ENCODE peak calls at places on chromosomes 2 and 18, in six cellular contexts. R, B, J, Z, X and G are unnamed samples.

GRCh38 chr2:72698300-72698699 is 127.5 kb downstream of the EXOC6B start:
- DNase-seq in B (no peak), J (no peak), X (no peak), R (no peak), Z (no peak), G (no peak)

GRCh38 chr18:6851480-6851879 is 122.0 kb downstream of the ARHGAP28 start:
- DNase-seq in X (no peak), R (no peak), Z (no peak), J (no peak), B (no peak), G (no peak)

GRCh38 chr2:238716171-238716570 is 131.7 kb upstream of the TWIST2 start:
- DNase-seq in X (no peak), R (no peak), B (no peak), Z (no peak), J (no peak), G (no peak)

GRCh38 chr2:214126135-214126534 is 284.7 kb upstream of the VWC2L start:
- DNase-seq in Z (no peak), R (no peak), B (peak), X (no peak), J (no peak), G (no peak)

GRCh38 chr2:229732897-229733296 is 18.5 kb upstream of the DNER start:
- DNase-seq in X (no peak), J (no peak), Z (no peak), R (no peak), B (no peak), G (no peak)

GRCh38 chr18:5391427-5391826 is 95.9 kb upstream of the ZBTB14 start:
- DNase-seq in R (no peak), J (no peak), X (no peak), B (no peak), Z (no peak), G (no peak)

GRCh38 chr2:231388725-231389346 is 6.7 kb upstream of the B3GNT7 start:
- DNase-seq in X (no peak), R (no peak), B (no peak), J (no peak), Z (no peak), G (no peak)

GRCh38 chr2:1593371-1594205 is 150.7 kb downstream of the PXDN start:
- DNase-seq in J (no peak), X (peak), R (no peak), Z (no peak), B (peak), G (peak)

GRCh38 chr2:29844713-29845320 is 76.6 kb downstream of the ALK start:
- DNase-seq in Z (no peak), J (no peak), R (no peak), B (no peak), X (no peak), G (no peak)

GRCh38 chr2:129302106-129302505 is 677.4 kb upstream of the RAB6C start:
- DNase-seq in J (no peak), R (no peak), X (no peak), B (no peak), Z (no peak), G (no peak)

GRCh38 chr18:42548493-42548892 is 567.0 kb downstream of the RIT2 start:
- DNase-seq in J (no peak), B (no peak), Z (no peak), R (no peak), X (no peak), G (no peak)

GRCh38 chr2:223760838-223761502 is 76.4 kb downstream of the AP1S3 start:
- DNase-seq in X (peak), R (peak), J (no peak), Z (peak), B (peak), G (no peak)

GRCh38 chr18:2736823-2737222 is 81.3 kb downstream of the SMCHD1 start:
- DNase-seq in X (no peak), B (no peak), J (no peak), R (no peak), Z (no peak), G (no peak)

GRCh38 chr18:75478996-75479870 is 51.7 kb upstream of the SMIM21 start:
- DNase-seq in J (peak), X (peak), B (peak), Z (peak), R (peak), G (peak)

GRCh38 chr2:240952496-240953246 is 45.7 kb upstream of the SNED1 start:
- DNase-seq in R (no peak), X (no peak), J (no peak), B (no peak), Z (no peak), G (no peak)

GRCh38 chr2:137654046-137654445 is 310.2 kb upstream of the HNMT start:
- DNase-seq in B (no peak), X (no peak), R (no peak), Z (no peak), J (no peak), G (no peak)

GRCh38 chr2:10269291-10269690 is 33.4 kb upstream of the HPCAL1 start:
- DNase-seq in X (no peak), B (no peak), R (no peak), Z (no peak), J (no peak), G (no peak)

GRCh38 chr18:61926532-61926931 is 33.7 kb upstream of the RNF152 start:
- DNase-seq in B (no peak), Z (no peak), X (no peak), R (no peak), J (no peak), G (no peak)

GRCh38 chr18:23703057-23703986 is 14.1 kb downstream of the LAMA3 start:
- DNase-seq in B (peak), Z (peak), X (peak), J (no peak), R (no peak), G (no peak)

GRCh38 chr2:203891474-203891873 is 23.9 kb downstream of the CTLA4 start:
- DNase-seq in B (no peak), R (no peak), J (no peak), Z (no peak), X (no peak), G (no peak)

GRCh38 chr2:41709702-41710599 is 337.9 kb upstream of the PKDCC start:
- DNase-seq in Z (no peak), X (no peak), J (no peak), R (peak), B (no peak), G (no peak)

GRCh38 chr18:74382481-74382880 is 66.8 kb downstream of the C18orf63 start:
- DNase-seq in J (no peak), R (no peak), Z (no peak), B (no peak), X (no peak), G (no peak)

GRCh38 chr2:51511002-51511401 is 479.1 kb upstream of the NRXN1 start:
- DNase-seq in J (no peak), X (no peak), R (no peak), B (no peak), Z (peak), G (no peak)
- H3K4me2 ChIP-seq in J (no peak), X (no peak), R (no peak), B (no peak), Z (peak), G (no peak)

DNA sequence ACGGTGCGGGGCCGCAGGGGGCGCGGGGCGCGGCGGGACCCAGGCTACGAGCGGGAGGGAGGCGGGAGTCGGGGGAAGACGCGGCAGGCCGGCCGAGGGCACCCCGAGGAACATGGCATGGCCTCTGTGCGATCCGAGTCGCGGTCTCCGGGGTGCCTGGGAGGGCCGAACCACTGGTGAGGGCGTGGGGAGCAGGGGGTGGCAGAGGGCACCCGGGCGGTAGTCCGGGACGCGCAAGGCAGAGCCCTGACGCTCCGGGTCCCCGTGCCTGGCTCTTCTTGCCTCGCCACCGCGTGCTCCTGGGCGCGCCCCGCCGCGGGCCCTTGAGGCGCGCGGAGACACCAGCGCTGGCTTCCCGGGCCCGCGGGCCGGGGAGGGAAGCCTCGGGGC is 4.2 kb downstream of the SOX11 start:
- DNase-seq in B (peak), Z (no peak), J (no peak), X (peak), R (no peak), G (no peak)
- H2AFZ ChIP-seq in B (peak), Z (no peak), J (no peak), X (no peak), R (no peak), G (no peak)

GRCh38 chr2:47051562-47051961 is 103.5 kb downstream of the STPG4 start:
- DNase-seq in J (no peak), X (no peak), Z (no peak), R (no peak), B (no peak), G (no peak)

GRCh38 chr2:47052847-47053246 is 102.3 kb downstream of the STPG4 start:
- DNase-seq in B (no peak), J (no peak), X (no peak), R (no peak), Z (no peak), G (no peak)

GRCh38 chr2:47056374-47056773 is 98.7 kb downstream of the STPG4 start:
- DNase-seq in Z (no peak), R (no peak), B (peak), J (no peak), X (no peak), G (no peak)

GRCh38 chr2:47054867-47055266 is 100.2 kb downstream of the STPG4 start:
- DNase-seq in Z (no peak), X (no peak), B (no peak), R (no peak), J (no peak), G (no peak)

DNA sequence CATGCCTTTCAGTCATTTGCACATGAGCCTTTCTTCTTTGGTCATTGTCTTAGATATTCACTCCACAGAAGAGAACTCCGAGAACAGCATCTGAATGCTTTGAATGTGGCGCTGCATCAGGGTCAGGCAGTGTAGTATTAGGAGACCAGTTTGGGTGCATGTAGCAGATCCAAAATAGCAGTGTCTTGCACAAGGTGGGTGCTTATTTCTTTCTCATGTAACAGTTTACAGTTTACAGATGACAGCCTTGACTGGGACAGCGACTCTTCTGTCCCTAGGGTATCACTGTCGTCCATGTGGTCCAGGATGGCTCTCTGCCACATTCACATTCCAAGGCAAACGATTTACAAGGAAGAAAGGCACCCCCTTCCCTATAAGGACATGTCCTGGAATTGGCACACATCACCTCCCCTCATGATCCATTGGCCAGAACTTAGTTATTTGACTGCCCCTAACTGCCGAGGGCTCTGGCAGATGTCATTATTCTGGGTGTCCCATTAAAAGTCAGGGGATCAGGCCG is 101.0 kb downstream of the STPG4 start:
- DNase-seq in X (no peak), B (no peak), Z (no peak), J (no peak), R (no peak), G (no peak)
- H3K4me2 ChIP-seq in X (no peak), B (no peak), Z (no peak), J (no peak), R (no peak), G (no peak)

DNA sequence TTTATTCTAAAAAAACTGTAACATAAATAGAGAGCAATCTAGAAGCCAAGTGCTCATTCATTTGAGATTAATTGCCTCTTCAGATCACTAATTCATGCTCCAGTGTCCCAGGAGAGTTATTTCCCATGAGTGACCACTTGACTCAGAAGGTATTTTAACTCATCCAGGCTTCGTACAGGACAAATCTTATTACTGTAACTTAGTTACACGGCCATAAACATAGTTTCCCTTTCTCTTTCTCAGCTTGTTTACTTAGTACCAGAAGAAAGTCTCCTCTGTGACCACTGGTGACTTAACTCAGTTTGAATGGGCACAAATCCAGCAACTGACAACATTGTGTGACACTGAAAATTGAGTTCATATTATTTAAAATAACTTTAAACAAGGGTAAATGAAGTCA is 25.3 kb downstream of the MMADHC start:
- DNase-seq in R (no peak), X (no peak), Z (no peak), J (no peak), B (peak), G (no peak)
- H2AFZ ChIP-seq in R (no peak), X (no peak), Z (no peak), J (no peak), B (no peak), G (no peak)

GRCh38 chr2:149076863-149077412 is 38.4 kb downstream of the LYPD6B start:
- DNase-seq in J (no peak), R (no peak), X (peak), Z (no peak), B (no peak), G (no peak)
- H3K4me2 ChIP-seq in J (no peak), R (peak), X (peak), Z (no peak), B (no peak), G (no peak)

DNA sequence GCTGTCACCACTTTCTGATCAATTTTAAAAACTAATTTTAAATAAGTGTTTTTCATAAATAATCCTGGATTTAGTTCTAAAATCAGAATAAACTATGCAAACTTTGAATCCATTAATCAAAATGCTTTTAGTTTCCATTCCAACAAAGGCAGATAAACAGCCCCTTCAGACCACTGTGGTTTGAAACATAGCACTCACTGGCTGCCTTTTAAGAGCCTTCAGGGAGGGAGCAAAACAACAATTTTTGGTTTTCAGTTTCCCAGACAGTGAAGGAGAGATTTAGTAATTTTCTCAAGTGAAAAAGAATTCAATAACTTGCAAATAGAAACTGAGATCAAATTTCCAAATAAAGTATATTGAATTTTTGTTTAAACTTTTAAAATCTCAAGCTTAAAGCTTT is 46.1 kb downstream of the CDK15 start:
- DNase-seq in Z (no peak), J (no peak), R (no peak), B (no peak), X (no peak), G (no peak)
- H2AFZ ChIP-seq in Z (no peak), J (no peak), R (no peak), B (no peak), X (no peak), G (no peak)

DNA sequence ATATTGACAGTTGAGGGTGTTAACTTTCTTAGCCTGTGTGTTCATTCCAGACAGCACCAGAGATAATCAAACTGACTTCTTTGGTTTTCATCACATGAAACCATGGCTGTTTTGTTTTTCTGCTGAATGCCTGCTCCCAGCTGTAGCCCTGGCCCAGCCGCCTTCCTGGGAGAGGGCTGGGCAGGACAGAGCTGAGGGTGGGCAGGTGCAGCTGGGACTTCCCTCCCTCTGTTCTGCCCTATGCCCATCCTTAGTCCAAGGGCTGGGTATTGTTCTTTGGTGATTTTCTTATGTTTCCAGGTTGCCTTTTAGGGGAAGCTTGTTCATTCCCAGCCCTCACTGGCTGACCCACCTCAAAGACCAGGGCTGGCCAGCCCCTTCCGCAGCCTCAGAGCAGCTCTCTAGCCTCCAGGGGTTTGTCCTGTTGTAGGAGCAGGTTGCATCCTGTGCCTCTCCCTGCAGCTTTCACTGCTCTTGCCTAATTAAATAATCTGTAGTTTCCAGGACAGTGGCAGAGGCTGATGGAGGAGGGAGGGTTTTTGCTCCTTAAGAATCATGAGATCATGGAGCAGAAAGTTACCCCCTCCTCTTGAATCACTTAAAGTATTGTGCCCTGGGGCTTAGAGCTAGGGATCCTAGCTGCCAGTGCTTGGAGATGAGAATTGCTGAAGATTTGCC is 61.4 kb downstream of the MTCL1 start:
- DNase-seq in J (no peak), Z (no peak), X (peak), R (no peak), B (no peak), G (no peak)
- H3K4me2 ChIP-seq in J (no peak), Z (no peak), X (peak), R (no peak), B (no peak), G (no peak)

GRCh38 chr2:48312126-48312525 is 217.8 kb upstream of the STON1 start:
- DNase-seq in X (no peak), B (no peak), Z (no peak), R (peak), J (no peak), G (no peak)

GRCh38 chr2:48318118-48318517 is 211.8 kb upstream of the STON1 start:
- DNase-seq in J (no peak), R (no peak), X (no peak), B (no peak), Z (no peak), G (no peak)

GRCh38 chr2:48316753-48317750 is 212.9 kb upstream of the STON1 start:
- DNase-seq in Z (no peak), B (no peak), R (no peak), X (no peak), J (no peak), G (no peak)

GRCh38 chr2:48313036-48313877 is 216.7 kb upstream of the STON1 start:
- DNase-seq in X (no peak), Z (no peak), J (no peak), B (no peak), R (no peak), G (no peak)

GRCh38 chr2:48315847-48316194 is 214.1 kb upstream of the STON1 start:
- DNase-seq in B (no peak), X (peak), J (peak), Z (peak), R (no peak), G (peak)
- H2AFZ ChIP-seq in B (peak), X (peak), J (peak), Z (no peak), R (peak), G (peak)

GRCh38 chr2:105393373-105394055 is 5.3 kb downstream of the FHL2 start:
- DNase-seq in J (no peak), X (no peak), R (no peak), Z (no peak), B (peak), G (no peak)
- H3K4me2 ChIP-seq in J (no peak), X (no peak), R (no peak), Z (no peak), B (peak), G (no peak)